ENCODE peak calls at places on chromosomes 2 and 18, in six cellular contexts. M is ACHN; B is activated naive CD4-positive, alpha-beta T cell treated with anti-CD3 and anti-CD28 coated beads, Interleukin-2, amount 10 ng/mL, durations not matched to agents 7 days and 5 days; D is CD8-positive, alpha-beta T cell; L is cardiac muscle cell; C is activated CD4-positive, CD25-positive, alpha-beta regulatory T cell. R is an unnamed sample.

GRCh38 chr2:158457826-158458616 is 1.3 kb downstream of the PKP4 start:
- DNase-seq in M (peak), B (no peak), D (peak), L (peak), C (peak), R (peak)

GRCh38 chr18:54737986-54738385 is 90.3 kb upstream of the RAB27B start:
- DNase-seq in M (no peak), B (no peak), D (no peak), L (no peak), C (no peak), R (no peak)

GRCh38 chr2:113762377-113763118 is 6.1 kb upstream of the SLC35F5 start:
- DNase-seq in M (peak), B (no peak), D (no peak), L (no peak), C (no peak), R (no peak)

GRCh38 chr2:181158453-181158852 is 178.0 kb downstream of the UBE2E3 start:
- DNase-seq in M (no peak), B (no peak), D (no peak), L (no peak), C (no peak), R (no peak)

GRCh38 chr2:159615187-159615935 is 987 bp downstream of the BAZ2B start:
- DNase-seq in M (peak), B (peak), D (peak), L (peak), C (no peak), R (peak)

GRCh38 chr2:106789185-106789584 is 96.8 kb downstream of the ST6GAL2 start:
- DNase-seq in M (peak), B (no peak), D (no peak), L (no peak), C (no peak), R (no peak)

GRCh38 chr2:129762386-129763189 is 216.9 kb upstream of the RAB6C start:
- DNase-seq in M (no peak), B (no peak), D (no peak), L (no peak), C (no peak), R (no peak)

GRCh38 chr2:229221641-229222040 is 49.4 kb downstream of the PID1 start:
- DNase-seq in M (no peak), B (no peak), D (no peak), L (no peak), C (no peak), R (no peak)

GRCh38 chr2:238433941-238434845 is 7.5 kb downstream of the ASB1 start:
- DNase-seq in M (no peak), B (no peak), D (no peak), L (no peak), C (no peak), R (no peak)